ENCODE peak calls at places on chromosomes 7 and 10, in four cellular contexts. P is NCI-H2081, N is RWPE1, C is tibial nerve. T is an unnamed sample.

GRCh38 chr7:121288894-121289293 is 39.9 kb upstream of the WNT16 start:
- DNase-seq in P (no peak), N (no peak), C (no peak), T (no peak)

GRCh38 chr7:28048694-28049093 is 131.9 kb downstream of the JAZF1 start:
- DNase-seq in P (no peak), N (no peak), C (no peak), T (no peak)

GRCh38 chr10:47309403-47310089 is 9.5 kb downstream of the GDF10 start:
- DNase-seq in P (no peak), N (no peak), C (no peak), T (no peak)

GRCh38 chr10:131569851-131570715 is 258.6 kb upstream of the TCERG1L start:
- DNase-seq in P (no peak), N (no peak), C (no peak), T (no peak)

GRCh38 chr10:99394256-99394655 is 36.2 kb downstream of the GOT1 start:
- DNase-seq in P (no peak), N (peak), C (no peak), T (no peak)

GRCh38 chr10:120508393-120508792 is 51.4 kb downstream of the PLPP4 start:
- DNase-seq in P (no peak), N (peak), C (no peak), T (no peak)

GRCh38 chr7:27586825-27587224 is 75.9 kb downstream of the HIBADH start:
- DNase-seq in P (peak), N (no peak), C (no peak), T (no peak)

GRCh38 chr10:124220547-124220946 is 127.1 kb upstream of the CHST15 start:
- DNase-seq in P (no peak), N (no peak), C (no peak), T (no peak)

GRCh38 chr7:30027065-30027456 is 559 bp upstream of the FKBP14 start:
- DNase-seq in P (peak), N (peak), C (no peak), T (no peak)

GRCh38 chr7:43489257-43489656 is 93.7 kb upstream of the STK17A start:
- DNase-seq in P (no peak), N (no peak), C (no peak), T (no peak)

GRCh38 chr10:95229724-95230627 is 35.9 kb downstream of the ACSM6 start:
- DNase-seq in P (no peak), N (peak), C (no peak), T (no peak)

GRCh38 chr7:17617380-17617779 is 318.9 kb downstream of the AHR start:
- DNase-seq in P (no peak), N (no peak), C (no peak), T (no peak)

GRCh38 chr10:1559311-1559710 is 178.0 kb downstream of the ADARB2 start:
- DNase-seq in P (no peak), N (no peak), C (no peak), T (no peak)